ENCODE peak calls at places on chromosomes 12 and 14, in four cellular contexts. One of them, this sample, is unnamed.
A peak's percentile ranks its signal among the peaks of the same experiment; 100 is the strongest.

GRCh38 chr12:113766880-113767878 is 198.9 kb downstream of the RBM19 start:
- DNase-seq in ovary: no peak
- DNase-seq in T-helper 1 cell: no peak
- DNase-seq in stimulated activated CD8-positive, alpha-beta memory T cell treated with anti-CD3 and anti-CD28 coated beads, Interleukin-2, amount 100 ng/mL, for 1 hour: no peak
- DNase-seq in this sample: no peak

GRCh38 chr14:72291908-72292688 is 359.9 kb downstream of the RGS6 start:
- DNase-seq in T-helper 1 cell: no peak
- DNase-seq in stimulated activated CD8-positive, alpha-beta memory T cell treated with anti-CD3 and anti-CD28 coated beads, Interleukin-2, amount 100 ng/mL, for 1 hour: no peak
- DNase-seq in ovary: no peak
- DNase-seq in this sample: no peak

GRCh38 chr14:101075025-101075800 is 171.7 kb upstream of the RTL1 start:
- DNase-seq in T-helper 1 cell: no peak
- DNase-seq in stimulated activated CD8-positive, alpha-beta memory T cell treated with anti-CD3 and anti-CD28 coated beads, Interleukin-2, amount 100 ng/mL, for 1 hour: no peak
- DNase-seq in ovary: no peak
- DNase-seq in this sample: no peak

GRCh38 chr12:99261256-99261655 is 386.3 kb upstream of the GARIN6 start:
- DNase-seq in ovary: no peak
- DNase-seq in T-helper 1 cell: no peak
- DNase-seq in stimulated activated CD8-positive, alpha-beta memory T cell treated with anti-CD3 and anti-CD28 coated beads, Interleukin-2, amount 100 ng/mL, for 1 hour: no peak
- DNase-seq in this sample: no peak

GRCh38 chr14:100578552-100578951 is 8.7 kb downstream of the BEGAIN start:
- DNase-seq in ovary: no peak
- DNase-seq in stimulated activated CD8-positive, alpha-beta memory T cell treated with anti-CD3 and anti-CD28 coated beads, Interleukin-2, amount 100 ng/mL, for 1 hour: no peak
- DNase-seq in T-helper 1 cell: no peak
- DNase-seq in this sample: no peak

GRCh38 chr12:74610711-74611110 is 73.1 kb downstream of the ATXN7L3B start:
- DNase-seq in ovary: no peak
- DNase-seq in T-helper 1 cell: no peak
- DNase-seq in stimulated activated CD8-positive, alpha-beta memory T cell treated with anti-CD3 and anti-CD28 coated beads, Interleukin-2, amount 100 ng/mL, for 1 hour: no peak
- DNase-seq in this sample: no peak

GRCh38 chr12:32290411-32290810 is 108.9 kb upstream of the FGD4 start:
- DNase-seq in T-helper 1 cell: no peak
- DNase-seq in ovary: no peak
- DNase-seq in stimulated activated CD8-positive, alpha-beta memory T cell treated with anti-CD3 and anti-CD28 coated beads, Interleukin-2, amount 100 ng/mL, for 1 hour: no peak
- DNase-seq in this sample: no peak

GRCh38 chr12:109727039-109727723 is 13.6 kb downstream of the FAM222A start:
- DNase-seq in ovary: peak; percentile 20
- DNase-seq in T-helper 1 cell: no peak
- DNase-seq in stimulated activated CD8-positive, alpha-beta memory T cell treated with anti-CD3 and anti-CD28 coated beads, Interleukin-2, amount 100 ng/mL, for 1 hour: no peak
- DNase-seq in this sample: no peak

GRCh38 chr12:92396647-92397258 is 251.1 kb upstream of the BTG1 start:
- DNase-seq in T-helper 1 cell: no peak
- DNase-seq in stimulated activated CD8-positive, alpha-beta memory T cell treated with anti-CD3 and anti-CD28 coated beads, Interleukin-2, amount 100 ng/mL, for 1 hour: no peak
- DNase-seq in ovary: no peak
- DNase-seq in this sample: no peak

GRCh38 chr14:66380143-66380542 is 106.0 kb upstream of the CCDC196 start:
- DNase-seq in stimulated activated CD8-positive, alpha-beta memory T cell treated with anti-CD3 and anti-CD28 coated beads, Interleukin-2, amount 100 ng/mL, for 1 hour: no peak
- DNase-seq in ovary: peak; percentile 59
- DNase-seq in T-helper 1 cell: no peak
- DNase-seq in this sample: no peak

GRCh38 chr12:132560831-132561783 is 49.3 kb downstream of the LRCOL1 start:
- DNase-seq in T-helper 1 cell: peak; percentile 53
- DNase-seq in ovary: peak; percentile 67
- DNase-seq in stimulated activated CD8-positive, alpha-beta memory T cell treated with anti-CD3 and anti-CD28 coated beads, Interleukin-2, amount 100 ng/mL, for 1 hour: peak; percentile 36
- DNase-seq in this sample: peak; percentile 66

GRCh38 chr12:40794087-40794486 is 101.8 kb downstream of the CNTN1 start:
- DNase-seq in stimulated activated CD8-positive, alpha-beta memory T cell treated with anti-CD3 and anti-CD28 coated beads, Interleukin-2, amount 100 ng/mL, for 1 hour: no peak
- DNase-seq in T-helper 1 cell: no peak
- DNase-seq in ovary: no peak
- DNase-seq in this sample: no peak

GRCh38 chr12:117120787-117121186 is 21.6 kb upstream of the TESC start:
- DNase-seq in ovary: no peak
- DNase-seq in T-helper 1 cell: no peak
- DNase-seq in stimulated activated CD8-positive, alpha-beta memory T cell treated with anti-CD3 and anti-CD28 coated beads, Interleukin-2, amount 100 ng/mL, for 1 hour: no peak
- DNase-seq in this sample: no peak

GRCh38 chr14:22393796-22394195 is 195.2 kb downstream of the DAD1 start:
- DNase-seq in stimulated activated CD8-positive, alpha-beta memory T cell treated with anti-CD3 and anti-CD28 coated beads, Interleukin-2, amount 100 ng/mL, for 1 hour: no peak
- DNase-seq in T-helper 1 cell: no peak
- DNase-seq in ovary: no peak
- DNase-seq in this sample: no peak

GRCh38 chr12:90995041-90995440 is 9.7 kb downstream of the EPYC start:
- DNase-seq in ovary: no peak
- DNase-seq in T-helper 1 cell: no peak
- DNase-seq in stimulated activated CD8-positive, alpha-beta memory T cell treated with anti-CD3 and anti-CD28 coated beads, Interleukin-2, amount 100 ng/mL, for 1 hour: no peak
- DNase-seq in this sample: no peak

GRCh38 chr14:91554535-91555332 is 44.6 kb upstream of the PPP4R3A start:
- DNase-seq in ovary: no peak
- DNase-seq in T-helper 1 cell: no peak
- DNase-seq in stimulated activated CD8-positive, alpha-beta memory T cell treated with anti-CD3 and anti-CD28 coated beads, Interleukin-2, amount 100 ng/mL, for 1 hour: no peak
- DNase-seq in this sample: no peak

GRCh38 chr14:56339855-56340701 is 221.9 kb downstream of the PELI2 start:
- DNase-seq in T-helper 1 cell: peak; percentile 32
- DNase-seq in ovary: peak; percentile 82
- DNase-seq in stimulated activated CD8-positive, alpha-beta memory T cell treated with anti-CD3 and anti-CD28 coated beads, Interleukin-2, amount 100 ng/mL, for 1 hour: no peak
- DNase-seq in this sample: no peak

GRCh38 chr12:4849024-4849594 is 60.6 kb upstream of the KCNA1 start:
- DNase-seq in T-helper 1 cell: peak; percentile 21
- DNase-seq in ovary: no peak
- DNase-seq in stimulated activated CD8-positive, alpha-beta memory T cell treated with anti-CD3 and anti-CD28 coated beads, Interleukin-2, amount 100 ng/mL, for 1 hour: no peak
- DNase-seq in this sample: no peak

GRCh38 chr12:105622220-105622619 is 291.7 kb downstream of the C12orf75 start:
- DNase-seq in ovary: no peak
- DNase-seq in T-helper 1 cell: no peak
- DNase-seq in stimulated activated CD8-positive, alpha-beta memory T cell treated with anti-CD3 and anti-CD28 coated beads, Interleukin-2, amount 100 ng/mL, for 1 hour: no peak
- DNase-seq in this sample: no peak

GRCh38 chr14:33062881-33063280 is 124.2 kb downstream of the NPAS3 start:
- DNase-seq in ovary: no peak
- DNase-seq in stimulated activated CD8-positive, alpha-beta memory T cell treated with anti-CD3 and anti-CD28 coated beads, Interleukin-2, amount 100 ng/mL, for 1 hour: no peak
- DNase-seq in T-helper 1 cell: no peak
- DNase-seq in this sample: no peak

GRCh38 chr12:25929096-25929637 is 29.3 kb upstream of the RASSF8 start:
- DNase-seq in T-helper 1 cell: no peak
- DNase-seq in ovary: no peak
- DNase-seq in stimulated activated CD8-positive, alpha-beta memory T cell treated with anti-CD3 and anti-CD28 coated beads, Interleukin-2, amount 100 ng/mL, for 1 hour: no peak
- DNase-seq in this sample: no peak

GRCh38 chr12:114046236-114046998 is 80.3 kb upstream of the RBM19 start:
- DNase-seq in T-helper 1 cell: no peak
- DNase-seq in ovary: no peak
- DNase-seq in stimulated activated CD8-positive, alpha-beta memory T cell treated with anti-CD3 and anti-CD28 coated beads, Interleukin-2, amount 100 ng/mL, for 1 hour: no peak
- DNase-seq in this sample: no peak

GRCh38 chr12:109915171-109916040 is 15.3 kb downstream of the TCHP start:
- DNase-seq in ovary: no peak
- DNase-seq in stimulated activated CD8-positive, alpha-beta memory T cell treated with anti-CD3 and anti-CD28 coated beads, Interleukin-2, amount 100 ng/mL, for 1 hour: no peak
- DNase-seq in T-helper 1 cell: no peak
- DNase-seq in this sample: no peak

GRCh38 chr14:64495252-64495651 is 8.4 kb downstream of the ZBTB25 start:
- DNase-seq in T-helper 1 cell: no peak
- DNase-seq in ovary: no peak
- DNase-seq in stimulated activated CD8-positive, alpha-beta memory T cell treated with anti-CD3 and anti-CD28 coated beads, Interleukin-2, amount 100 ng/mL, for 1 hour: no peak
- DNase-seq in this sample: no peak

GRCh38 chr14:50594577-50595316 is 34.8 kb downstream of the ATL1 start:
- DNase-seq in ovary: no peak
- DNase-seq in stimulated activated CD8-positive, alpha-beta memory T cell treated with anti-CD3 and anti-CD28 coated beads, Interleukin-2, amount 100 ng/mL, for 1 hour: no peak
- DNase-seq in T-helper 1 cell: no peak
- DNase-seq in this sample: no peak

GRCh38 chr12:124459852-124460645 is 107.4 kb downstream of the NCOR2 start:
- DNase-seq in T-helper 1 cell: no peak
- DNase-seq in ovary: peak; percentile 28
- DNase-seq in stimulated activated CD8-positive, alpha-beta memory T cell treated with anti-CD3 and anti-CD28 coated beads, Interleukin-2, amount 100 ng/mL, for 1 hour: no peak
- DNase-seq in this sample: no peak

GRCh38 chr14:95703805-95704204 is 10.1 kb downstream of the TCL1A start:
- DNase-seq in ovary: no peak
- DNase-seq in T-helper 1 cell: no peak
- DNase-seq in stimulated activated CD8-positive, alpha-beta memory T cell treated with anti-CD3 and anti-CD28 coated beads, Interleukin-2, amount 100 ng/mL, for 1 hour: no peak
- DNase-seq in this sample: no peak

GRCh38 chr12:48988030-48988649 is 10.0 kb downstream of the WNT1 start:
- DNase-seq in T-helper 1 cell: peak; percentile 71
- DNase-seq in stimulated activated CD8-positive, alpha-beta memory T cell treated with anti-CD3 and anti-CD28 coated beads, Interleukin-2, amount 100 ng/mL, for 1 hour: no peak
- DNase-seq in ovary: no peak
- DNase-seq in this sample: peak; percentile 69